ENCODE peak calls at places on chromosomes 13 and 19, in eight cellular contexts. F is T-helper 17 cell, O is cardiac muscle cell, H is EH, C is NCI-H187, Q is kidney epithelial cell, J is mesendoderm, A is hepatic stellate cell. Y is an unnamed sample.

GRCh38 chr19:43784251-43784980 is 3.6 kb upstream of the KCNN4 start:
- DNase-seq in F (peak; percentile 33), O (peak; percentile 72), H (peak; percentile 85), C (no peak), Q (peak; percentile 76), J (peak; percentile 83), A (peak; percentile 84), Y (no peak)

GRCh38 chr19:30223866-30224688 is 148.1 kb upstream of the ZNF536 start:
- DNase-seq in F (no peak), O (no peak), H (no peak), C (no peak), Q (no peak), J (no peak), A (no peak), Y (no peak)

GRCh38 chr19:46390121-46390858 is 23.1 kb downstream of the CCDC8 start:
- DNase-seq in F (no peak), O (no peak), H (no peak), C (no peak), Q (no peak), J (no peak), A (no peak), Y (no peak)

GRCh38 chr13:39918837-39919236 is 263.4 kb downstream of the COG6 start:
- DNase-seq in F (no peak), O (peak; percentile 57), H (no peak), C (no peak), Q (no peak), J (no peak), A (no peak), Y (no peak)

GRCh38 chr13:95626768-95627167 is 17.7 kb downstream of the DZIP1 start:
- DNase-seq in F (no peak), O (no peak), H (no peak), C (no peak), Q (no peak), J (no peak), A (no peak), Y (no peak)

GRCh38 chr13:30851697-30852096 is 54.4 kb upstream of the MEDAG start:
- DNase-seq in F (no peak), O (no peak), H (no peak), C (no peak), Q (no peak), J (no peak), A (no peak), Y (no peak)

GRCh38 chr13:40681341-40682051 is 15.1 kb upstream of the FOXO1 start:
- DNase-seq in F (no peak), O (peak; percentile 39), H (no peak), C (no peak), Q (no peak), J (no peak), A (no peak), Y (no peak)

GRCh38 chr19:54390942-54391577 is 24.2 kb upstream of the TTYH1 start:
- DNase-seq in F (peak; percentile 46), O (peak; percentile 77), H (peak; percentile 56), C (no peak), Q (peak; percentile 23), J (peak; percentile 80), A (peak; percentile 42), Y (no peak)

GRCh38 chr19:47226426-47227346 is 4.3 kb downstream of the BBC3 start:
- DNase-seq in F (no peak), O (peak; percentile 80), H (peak; percentile 90), C (no peak), Q (no peak), J (peak; percentile 89), A (peak; percentile 76), Y (no peak)

GRCh38 chr19:1027020-1027952 is 878 bp downstream of the CNN2 start:
- DNase-seq in F (no peak), O (peak; percentile 54), H (peak; percentile 47), C (no peak), Q (no peak), J (peak; percentile 44), A (no peak), Y (no peak)

GRCh38 chr13:105611424-105611823 is 924.0 kb downstream of the EFNB2 start:
- DNase-seq in F (no peak), O (peak; percentile 76), H (peak; percentile 51), C (no peak), Q (peak; percentile 70), J (peak; percentile 79), A (peak; percentile 1), Y (no peak)

GRCh38 chr19:28881616-28882015 is 331.3 kb downstream of the UQCRFS1 start:
- DNase-seq in F (no peak), O (no peak), H (no peak), C (no peak), Q (peak; percentile 12), J (no peak), A (no peak), Y (no peak)

GRCh38 chr19:29448046-29448445 is 77.7 kb upstream of the VSTM2B start:
- DNase-seq in F (no peak), O (no peak), H (no peak), C (no peak), Q (no peak), J (no peak), A (no peak), Y (no peak)

GRCh38 chr19:21423057-21424041 is 26.4 kb downstream of the ZNF493 start:
- DNase-seq in F (no peak), O (no peak), H (no peak), C (no peak), Q (no peak), J (no peak), A (no peak), Y (no peak)

GRCh38 chr19:17553256-17553655 is 2.2 kb upstream of the COLGALT1 start:
- DNase-seq in F (no peak), O (peak; percentile 98), H (peak; percentile 91), C (no peak), Q (no peak), J (no peak), A (peak; percentile 69), Y (no peak)

GRCh38 chr13:86185107-86185506 is 385.9 kb upstream of the SLITRK6 start:
- DNase-seq in F (no peak), O (no peak), H (no peak), C (no peak), Q (no peak), J (no peak), A (no peak), Y (no peak)

GRCh38 chr19:48271531-48272151 is 1.8 kb downstream of the ZNF114 start:
- DNase-seq in F (no peak), O (peak; percentile 64), H (peak; percentile 49), C (no peak), Q (no peak), J (peak; percentile 96), A (peak; percentile 25), Y (no peak)

Y was measured in NCI-H1417 treated with DMSO at 0.1 percent for 48 hours.